ENCODE peak calls at places on chromosomes 1 and 21, in six cellular contexts. Q is lower lobe of right lung, U is lung, L is fibroblast of lung, R is MM.1S, K is colonic mucosa. A is an unnamed sample. For H3K36me3, the result is how much of the 10 kb centered on the place peaks cover.

GRCh38 chr1:247360991-247361721 is 29.5 kb upstream of the ZNF496 start:
- DNase-seq in Q (peak), U (no peak), L (no peak), R (no peak), K (peak), A (no peak)

GRCh38 chr1:211625040-211625439 is 46.1 kb upstream of the SLC30A1 start:
- DNase-seq in Q (peak), U (no peak), L (peak), R (peak), K (no peak), A (peak)

GRCh38 chr21:34593423-34593822 is 21.5 kb downstream of the RCAN1 start:
- DNase-seq in Q (no peak), U (no peak), L (no peak), R (no peak), K (no peak), A (no peak)

GRCh38 chr1:36910281-36910725 is 124.0 kb downstream of the GRIK3 start:
- DNase-seq in Q (no peak), U (peak), L (no peak), R (no peak), K (no peak), A (peak)

GRCh38 chr1:89200668-89201488 is 2.1 kb upstream of the GBP4 start:
- DNase-seq in Q (no peak), U (no peak), L (no peak), R (no peak), K (no peak), A (no peak)

GRCh38 chr21:44344541-44345183 is 5.5 kb upstream of the CFAP410 start:
- DNase-seq in Q (no peak), U (no peak), L (no peak), R (no peak), K (no peak), A (no peak)

GRCh38 chr21:33761104-33762036 is 119.1 kb downstream of the ITSN1 start:
- DNase-seq in Q (no peak), U (no peak), L (peak), R (peak), K (no peak), A (no peak)

GRCh38 chr1:12112711-12113161 is 49.6 kb downstream of the TNFRSF8 start:
- DNase-seq in Q (no peak), U (no peak), L (no peak), R (no peak), K (no peak), A (no peak)

GRCh38 chr1:159008744-159009188 is 941 bp upstream of the IFI16 start:
- DNase-seq in Q (no peak), U (no peak), L (peak), R (peak), K (no peak), A (no peak)

GRCh38 chr1:38994196-38994595 is 3.1 kb downstream of the AKIRIN1 start:
- DNase-seq in Q (no peak), U (no peak), L (no peak), R (no peak), K (no peak), A (no peak)

GRCh38 chr1:61055110-61055614 is 27.2 kb upstream of the NFIA start:
- DNase-seq in Q (no peak), U (no peak), L (peak), R (no peak), K (peak), A (no peak)

GRCh38 chr1:62126595-62127290 is 67.9 kb upstream of the L1TD1 start:
- DNase-seq in Q (no peak), U (no peak), L (no peak), R (no peak), K (no peak), A (no peak)

GRCh38 chr1:2343023-2343935 is 48.1 kb downstream of the MORN1 start:
- DNase-seq in Q (peak), U (no peak), L (no peak), R (no peak), K (no peak), A (peak)

GRCh38 chr21:25501996-25502665 is 105.2 kb downstream of the MRPL39 start:
- DNase-seq in Q (no peak), U (no peak), L (no peak), R (no peak), K (no peak), A (no peak)

GRCh38 chr21:33572350-33572749 is 16.1 kb downstream of the DONSON start:
- DNase-seq in Q (no peak), U (no peak), L (no peak), R (no peak), K (no peak), A (no peak)

GRCh38 chr1:190858140-190858539 is 380.5 kb upstream of the BRINP3 start:
- DNase-seq in Q (no peak), U (no peak), L (no peak), R (no peak), K (no peak), A (no peak)

GRCh38 chr1:16212251-16212961 is at the start of gene ARHGEF19:
- DNase-seq in Q (peak), U (peak), L (no peak), R (no peak), K (peak), A (no peak)

GRCh38 chr1:116232989-116233514 is 121.9 kb downstream of the MAB21L3 start:
- DNase-seq in Q (no peak), U (no peak), L (no peak), R (no peak), K (no peak), A (no peak)

GRCh38 chr1:75632350-75632949 is 21.5 kb upstream of the SLC44A5 start:
- DNase-seq in Q (no peak), U (no peak), L (peak), R (peak), K (no peak), A (peak)

GRCh38 chr1:235093685-235094592 is 34.7 kb downstream of the TOMM20 start:
- DNase-seq in Q (peak), U (peak), L (peak), R (peak), K (peak), A (peak)

GRCh38 chr1:235090406-235091069 is 38.1 kb downstream of the TOMM20 start:
- DNase-seq in Q (no peak), U (no peak), L (no peak), R (no peak), K (no peak), A (no peak)

GRCh38 chr1:235095938-235096562 is 32.6 kb downstream of the TOMM20 start:
- DNase-seq in Q (no peak), U (no peak), L (no peak), R (no peak), K (no peak), A (no peak)

GRCh38 chr1:235088907-235089306 is 39.7 kb downstream of the TOMM20 start:
- DNase-seq in Q (no peak), U (no peak), L (no peak), R (no peak), K (no peak), A (no peak)

DNA sequence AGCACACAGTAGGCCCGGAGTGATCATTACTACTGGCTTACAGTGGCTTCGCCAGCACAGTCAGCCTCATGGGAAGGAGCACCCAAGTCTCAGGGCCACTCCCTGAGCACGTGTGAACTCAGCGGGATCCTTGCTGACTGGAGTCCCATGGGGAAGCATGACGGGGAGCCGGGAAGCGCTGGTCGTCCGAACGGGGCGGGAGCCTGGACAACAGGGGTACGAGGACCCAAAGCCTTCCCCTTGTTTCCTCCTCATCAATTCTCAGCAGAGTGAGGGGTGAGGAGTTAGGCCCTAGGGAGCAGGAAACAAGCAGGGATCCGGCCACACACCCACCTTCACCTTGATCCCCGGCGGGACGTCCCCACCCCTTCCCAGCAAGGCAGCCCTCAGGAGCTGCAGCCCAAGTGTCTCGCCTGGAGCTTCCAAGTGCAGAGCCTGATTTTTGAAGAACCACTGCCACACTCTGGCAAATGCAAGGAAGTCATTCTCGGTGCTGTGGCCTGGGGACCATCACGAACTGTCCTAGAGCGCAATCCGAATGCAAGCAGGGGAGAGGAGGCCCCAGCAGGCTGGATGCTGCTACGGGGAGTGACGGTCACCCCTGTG is 35.5 kb downstream of the TOMM20 start:
- DNase-seq in Q (no peak), U (no peak), L (peak), R (no peak), K (peak), A (peak)
- TF ChIP-seq CTCF in Q (no peak), U (peak), L (peak), R (no peak), K (no peak), A (peak)

GRCh38 chr21:37130971-37131370 is 57.9 kb downstream of the TTC3 start:
- DNase-seq in Q (no peak), U (no peak), L (no peak), R (no peak), K (no peak), A (no peak)
- H3K36me3 ChIP-seq in Q (half or more), U (under half), L (under half), R (under half), K (under half), A (half or more)

GRCh38 chr1:154877370-154877974 is 7.4 kb upstream of the KCNN3 start:
- DNase-seq in Q (no peak), U (no peak), L (no peak), R (no peak), K (peak), A (no peak)
- TF ChIP-seq CTCF in Q (no peak), U (no peak), L (no peak), R (no peak), K (no peak), A (no peak)

GRCh38 chr1:155910621-155911121 is 478 bp downstream of the RIT1 start:
- DNase-seq in Q (no peak), U (no peak), L (peak), R (no peak), K (peak), A (peak)

GRCh38 chr1:155912056-155912536 is 947 bp upstream of the RIT1 start:
- DNase-seq in Q (no peak), U (no peak), L (no peak), R (peak), K (peak), A (no peak)

GRCh38 chr1:155909894-155910293 is 1.3 kb downstream of the RIT1 start:
- DNase-seq in Q (no peak), U (no peak), L (peak), R (no peak), K (no peak), A (no peak)

GRCh38 chr1:155913969-155914757 is 3.0 kb upstream of the RIT1 start:
- DNase-seq in Q (no peak), U (no peak), L (peak), R (no peak), K (no peak), A (no peak)

GRCh38 chr1:155911156-155912055 is at the start of gene RIT1:
- DNase-seq in Q (peak), U (peak), L (peak), R (peak), K (peak), A (peak)
- H3K36me3 ChIP-seq in Q (half or more), U (under half), L (under half), R (under half), K (under half), A (under half)

DNA sequence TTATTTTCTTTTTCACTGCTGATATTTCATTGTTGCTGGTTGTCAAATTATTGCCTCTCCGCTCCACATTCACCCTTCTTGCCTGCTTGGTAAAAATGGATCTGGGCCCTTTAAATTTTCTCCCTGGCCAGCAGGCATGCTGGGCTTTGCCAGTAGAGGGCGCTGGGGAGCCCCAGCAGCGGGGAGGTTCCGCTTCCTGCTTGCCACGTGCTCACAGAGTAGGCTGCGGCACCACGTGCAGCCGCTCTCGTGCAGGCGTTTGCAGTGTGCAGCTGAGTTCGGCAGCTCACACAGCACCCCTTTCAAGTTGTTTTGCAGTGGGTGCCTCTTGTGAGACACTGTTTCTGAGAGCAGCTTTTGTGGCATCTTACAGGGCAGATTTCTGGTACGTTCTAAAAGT is at the start of gene ACTL8:
- DNase-seq in Q (peak), U (no peak), L (no peak), R (no peak), K (no peak), A (peak)
- TF ChIP-seq CTCF in Q (peak), U (no peak), L (peak), R (peak), K (no peak), A (peak)

GRCh38 chr1:173867141-173867752 is 542 bp downstream of the GAS5 start:
- DNase-seq in Q (no peak), U (no peak), L (no peak), R (no peak), K (no peak), A (peak)
- H3K36me3 ChIP-seq in Q (under half), U (under half), L (under half), R (under half), K (under half), A (half or more)

GRCh38 chr21:42815217-42815616 is 64.1 kb downstream of the WDR4 start:
- DNase-seq in Q (no peak), U (no peak), L (no peak), R (no peak), K (no peak), A (no peak)

GRCh38 chr21:42818328-42818749 is 61.0 kb downstream of the WDR4 start:
- DNase-seq in Q (peak), U (peak), L (peak), R (peak), K (peak), A (peak)

GRCh38 chr21:42819861-42820512 is 59.4 kb downstream of the WDR4 start:
- DNase-seq in Q (no peak), U (no peak), L (no peak), R (no peak), K (peak), A (no peak)

DNA sequence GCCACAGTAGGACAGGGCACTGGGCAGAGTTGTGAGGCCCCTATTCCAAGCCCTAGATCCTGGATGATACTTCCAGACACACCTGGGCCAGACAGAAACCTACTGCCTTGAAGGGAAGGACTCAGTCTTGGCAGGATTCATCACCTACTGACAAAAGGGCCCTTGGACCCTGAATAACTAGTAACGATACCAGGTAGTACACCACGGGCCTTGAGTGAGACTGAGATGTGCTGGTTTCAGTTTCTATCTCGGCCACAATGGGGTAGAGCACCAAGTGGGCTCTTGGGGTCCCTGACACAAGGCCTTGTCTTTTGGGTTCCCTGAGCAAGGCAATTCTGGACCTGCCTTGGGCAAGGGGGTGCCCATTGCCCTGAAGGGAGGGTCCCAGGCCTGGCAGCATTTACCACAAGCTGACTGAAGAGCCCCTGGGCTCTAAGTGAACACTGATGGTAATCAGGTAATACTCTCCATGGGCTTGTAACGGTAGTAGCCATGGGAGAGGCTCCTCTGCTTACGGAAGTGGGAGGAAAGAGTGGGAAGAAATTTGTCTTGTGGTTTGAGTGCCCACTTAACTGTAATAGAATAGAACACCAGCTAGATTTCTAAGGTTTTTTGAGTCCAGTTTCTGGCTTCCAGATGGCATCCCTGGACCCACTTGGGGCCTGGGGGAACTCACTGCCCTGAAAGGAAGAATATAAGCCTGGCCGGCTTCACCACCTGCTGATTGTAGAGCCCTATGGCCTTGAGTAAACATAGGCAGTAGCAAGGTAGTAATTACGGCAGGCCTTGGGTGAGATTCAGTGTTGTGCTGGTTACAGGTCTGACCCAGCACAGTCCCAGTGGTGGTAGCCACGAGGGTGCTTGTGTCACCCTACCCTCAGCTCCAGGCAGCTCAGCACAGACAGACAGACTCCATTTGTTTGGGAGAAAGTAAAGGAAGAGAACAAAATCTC is 58.5 kb downstream of the WDR4 start:
- DNase-seq in Q (no peak), U (no peak), L (no peak), R (no peak), K (peak), A (no peak)
- TF ChIP-seq CTCF in Q (no peak), U (no peak), L (no peak), R (no peak), K (no peak), A (no peak)

DNA sequence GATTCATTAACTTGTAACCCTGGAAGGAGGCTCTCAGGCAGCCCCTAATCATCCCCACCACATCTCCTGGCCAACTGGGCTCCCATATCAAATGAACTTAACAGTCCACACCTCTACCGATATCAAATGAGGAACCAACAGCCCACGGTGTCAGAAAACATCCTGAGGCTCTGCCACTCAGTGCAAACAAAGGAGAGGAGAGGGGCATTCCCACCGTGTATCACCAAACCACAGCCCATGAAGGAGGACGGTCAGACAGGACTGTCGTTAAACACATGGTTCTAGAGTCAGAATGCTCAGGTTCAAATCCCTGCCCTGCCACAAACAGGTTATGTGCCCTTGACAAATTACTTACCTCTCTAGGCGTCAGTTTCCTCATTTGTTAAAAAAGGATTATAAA is 52.5 kb downstream of the ERI3 start:
- DNase-seq in Q (no peak), U (no peak), L (no peak), R (no peak), K (no peak), A (no peak)
- H3K36me3 ChIP-seq in Q (half or more), U (under half), L (under half), R (under half), K (under half), A (under half)